ENCODE peak calls at places on chromosomes 2 and 18, in five cellular contexts. Y, P, K, C and X are unnamed samples.

GRCh38 chr2:172345951-172346555 is 81.3 kb upstream of the ITGA6 start:
- DNase-seq in Y (no peak), P (peak), K (no peak), C (no peak), X (no peak)

GRCh38 chr2:182542501-182543258 is 115.8 kb upstream of the PDE1A start:
- DNase-seq in Y (no peak), P (peak), K (peak), C (no peak), X (no peak)

GRCh38 chr2:160063266-160063665 is 851 bp upstream of the PLA2R1 start:
- DNase-seq in Y (no peak), P (no peak), K (no peak), C (no peak), X (peak)

GRCh38 chr2:109457811-109458210 is 156.0 kb downstream of the SEPTIN10 start:
- DNase-seq in Y (no peak), P (no peak), K (no peak), C (no peak), X (no peak)

GRCh38 chr2:143768991-143769390 is 639.8 kb downstream of the ARHGAP15 start:
- DNase-seq in Y (no peak), P (no peak), K (no peak), C (no peak), X (no peak)

GRCh38 chr2:198012025-198012424 is 207.6 kb downstream of the PLCL1 start:
- DNase-seq in Y (no peak), P (no peak), K (no peak), C (no peak), X (no peak)

GRCh38 chr2:232687382-232688160 is 9.6 kb upstream of the GIGYF2 start:
- DNase-seq in Y (no peak), P (no peak), K (no peak), C (no peak), X (no peak)

GRCh38 chr18:78692105-78692504 is 287.5 kb upstream of the SALL3 start:
- DNase-seq in Y (no peak), P (no peak), K (no peak), C (no peak), X (no peak)

GRCh38 chr2:177983183-177983788 is 89.3 kb downstream of the PDE11A start:
- DNase-seq in Y (peak), P (peak), K (peak), C (no peak), X (no peak)

GRCh38 chr18:23099621-23100020 is 35.7 kb upstream of the CABLES1 start:
- DNase-seq in Y (no peak), P (peak), K (no peak), C (no peak), X (peak)

GRCh38 chr2:160214461-160215055 is 14.5 kb upstream of the ITGB6 start:
- DNase-seq in Y (no peak), P (peak), K (peak), C (no peak), X (no peak)